ENCODE peak calls at places on chromosomes 12 and 14, in four cellular contexts. M, U, F and S are unnamed samples.

GRCh38 chr12:104704224-104704623 is 247.5 kb downstream of the CHST11 start:
- DNase-seq in U (no peak), M (no peak), F (no peak), S (no peak)

GRCh38 chr14:83300454-83301064 is 1766.9 kb upstream of the SEL1L start:
- DNase-seq in U (no peak), F (no peak), M (no peak), S (no peak)

GRCh38 chr12:108914031-108914630 is 34.2 kb downstream of the DAO start:
- DNase-seq in U (no peak), F (no peak), M (no peak), S (no peak)

GRCh38 chr14:69963966-69964365 is 84.8 kb downstream of the SMOC1 start:
- DNase-seq in U (no peak), F (no peak), M (no peak), S (no peak)

GRCh38 chr12:85866929-85867776 is 6.9 kb upstream of the NTS start:
- DNase-seq in M (no peak), U (no peak), F (peak), S (no peak)

GRCh38 chr12:38350342-38351181 is 34.0 kb downstream of the ALG10B start:
- DNase-seq in F (no peak), U (no peak), M (no peak), S (no peak)

GRCh38 chr12:15688202-15688736 is 100.9 kb downstream of the EPS8 start:
- DNase-seq in F (no peak), M (peak), U (peak), S (no peak)

GRCh38 chr12:50764116-50764860 is 387 bp downstream of the ATF1 start:
- DNase-seq in F (peak), M (peak), U (no peak), S (peak)

GRCh38 chr12:68367903-68368302 is 35.7 kb upstream of the MDM1 start:
- DNase-seq in M (no peak), F (no peak), U (no peak), S (no peak)

GRCh38 chr14:92994942-92995341 is 72.0 kb downstream of the CHGA start:
- DNase-seq in F (no peak), U (no peak), M (no peak), S (no peak)

GRCh38 chr12:93785262-93786010 is 108.3 kb downstream of the CRADD start:
- DNase-seq in F (peak), M (peak), U (peak), S (no peak)

DNA sequence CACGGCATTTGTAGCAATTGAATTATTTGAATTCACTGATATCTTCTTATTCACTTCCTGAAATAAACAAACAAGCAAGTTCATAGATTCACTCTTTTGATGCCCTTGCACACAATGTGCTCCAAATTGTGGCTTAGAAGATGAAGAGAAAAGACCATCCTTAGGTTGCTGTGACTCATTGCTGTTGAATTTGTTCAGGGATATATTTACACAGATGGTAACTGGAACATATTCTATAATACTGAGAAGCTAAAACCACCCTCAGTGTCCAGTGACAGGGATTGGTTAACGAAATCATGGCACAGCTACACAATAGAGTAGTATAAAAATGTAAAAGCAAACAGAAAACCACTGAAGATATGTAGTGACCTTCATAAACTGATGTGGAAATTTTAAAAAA is 3.1 kb downstream of the PRB4 start:
- DNase-seq in U (no peak), M (no peak), F (no peak), S (no peak)
- TF ChIP-seq CTCF in U (no peak), M (no peak), F (no peak), S (no peak)

GRCh38 chr14:64891173-64891838 is 11.6 kb upstream of the SPTB start:
- DNase-seq in F (no peak), M (no peak), U (no peak), S (no peak)

GRCh38 chr14:64889352-64889751 is 9.6 kb upstream of the SPTB start:
- DNase-seq in F (no peak), M (no peak), U (no peak), S (no peak)

GRCh38 chr14:64891839-64892375 is 12.2 kb upstream of the SPTB start:
- DNase-seq in U (no peak), F (no peak), M (no peak), S (no peak)
- TF ChIP-seq CTCF in U (no peak), F (peak), M (peak), S (peak)

DNA sequence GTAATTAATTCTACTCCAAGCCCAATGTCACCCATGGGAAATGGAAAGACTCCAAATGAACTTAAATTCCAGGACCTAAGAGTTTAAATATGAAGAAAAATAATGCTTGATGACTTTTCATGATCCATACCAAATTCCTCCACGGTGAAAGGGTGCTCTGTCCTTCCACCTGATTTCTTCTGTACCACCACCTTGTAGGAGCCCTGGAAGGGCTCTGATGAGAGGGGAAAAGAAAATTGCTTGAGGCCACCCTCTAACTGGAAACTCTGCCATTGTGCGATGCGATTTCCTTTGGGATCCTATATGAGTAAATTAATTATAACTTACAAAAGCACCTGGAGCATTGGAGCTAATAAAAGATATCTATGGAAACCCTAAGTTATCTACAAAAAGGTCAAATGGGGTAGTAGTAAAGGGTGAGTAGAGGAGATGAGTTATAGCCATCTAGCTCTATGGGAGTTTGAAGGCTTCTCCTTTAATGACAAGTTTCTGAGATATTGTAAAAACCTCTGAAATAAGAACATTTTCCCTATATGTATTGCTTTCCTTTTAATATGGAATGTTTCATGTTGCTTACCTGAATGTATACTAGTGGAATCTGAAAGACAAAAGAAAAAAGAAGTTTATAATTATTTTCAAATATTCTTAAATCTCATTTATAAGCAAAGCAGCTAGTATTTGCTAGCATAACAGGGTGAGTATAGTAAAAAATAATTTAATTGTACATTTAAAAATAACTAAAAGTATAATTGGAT is 5.8 kb downstream of the A2M start:
- DNase-seq in M (no peak), F (no peak), U (no peak), S (no peak)
- TF ChIP-seq CTCF in M (no peak), F (no peak), U (no peak), S (no peak)

GRCh38 chr14:99125113-99125512 is 146.9 kb downstream of the BCL11B start:
- DNase-seq in M (no peak), U (no peak), F (no peak), S (no peak)

GRCh38 chr14:99121027-99121875 is 150.7 kb downstream of the BCL11B start:
- DNase-seq in F (no peak), M (no peak), U (no peak), S (no peak)

GRCh38 chr14:99122521-99123125 is 149.4 kb downstream of the BCL11B start:
- DNase-seq in F (no peak), M (no peak), U (no peak), S (no peak)

GRCh38 chr14:99124482-99125104 is 147.4 kb downstream of the BCL11B start:
- DNase-seq in F (no peak), U (no peak), M (no peak), S (no peak)

GRCh38 chr14:99123208-99123870 is 148.7 kb downstream of the BCL11B start:
- DNase-seq in M (no peak), U (no peak), F (no peak), S (no peak)
- TF ChIP-seq CTCF in M (no peak), U (no peak), F (no peak), S (no peak)

DNA sequence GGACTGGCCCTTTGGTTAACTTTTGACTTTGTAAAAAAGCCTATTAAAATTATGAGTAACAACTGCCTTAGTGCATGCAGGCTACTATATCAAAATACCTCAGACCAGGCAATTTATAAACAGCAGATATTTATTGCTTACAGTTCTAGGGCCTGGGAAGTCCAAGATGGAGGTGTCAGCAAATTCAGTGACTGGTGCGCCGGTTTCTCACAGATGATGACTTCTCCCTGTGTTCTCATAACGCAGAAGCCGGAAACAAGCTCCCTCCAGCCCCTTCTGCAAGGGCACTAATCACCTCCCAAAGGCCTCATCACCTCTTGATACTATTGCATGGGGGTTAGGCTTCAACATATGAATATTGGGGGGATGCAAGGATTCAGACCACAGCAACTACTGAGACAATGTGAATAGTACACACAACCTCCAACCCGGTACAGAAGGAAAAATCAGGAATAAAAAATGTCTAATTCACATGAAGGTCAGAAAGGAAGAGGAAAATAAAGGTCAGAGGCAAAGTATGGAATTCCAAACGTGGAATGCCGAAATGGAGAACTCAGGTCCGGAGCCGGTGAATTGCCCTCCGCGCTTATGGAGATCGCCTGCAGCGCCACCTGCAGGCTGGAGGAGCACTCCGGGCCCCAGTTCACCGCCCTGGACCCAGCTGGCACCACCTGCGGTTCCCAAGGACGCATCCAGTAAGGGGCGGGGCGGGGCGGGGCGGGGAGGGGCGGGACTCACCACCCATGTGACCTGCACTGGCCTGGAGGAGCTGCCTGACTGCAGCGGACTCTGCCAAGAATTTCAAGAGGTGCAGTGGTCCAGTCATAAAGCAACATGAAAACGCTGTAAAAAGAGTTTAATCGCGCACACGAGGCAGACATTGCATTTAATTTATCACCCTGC is 203.4 kb downstream of the KIF26A start:
- DNase-seq in F (no peak), M (peak), U (peak), S (peak)
- TF ChIP-seq CTCF in F (no peak), M (peak), U (peak), S (peak)

GRCh38 chr12:72133497-72134055 is 138.6 kb upstream of the TRHDE start:
- DNase-seq in M (no peak), U (no peak), F (no peak), S (no peak)
- TF ChIP-seq CTCF in M (no peak), U (no peak), F (no peak), S (no peak)

GRCh38 chr12:120584343-120585149 is 3.3 kb upstream of the POP5 start:
- DNase-seq in M (peak), F (peak), U (peak), S (peak)
- TF ChIP-seq CTCF in M (no peak), F (peak), U (peak), S (no peak)

GRCh38 chr12:26113194-26113654 is 11.6 kb downstream of the BHLHE41 start:
- DNase-seq in M (no peak), U (no peak), F (no peak), S (peak)

GRCh38 chr12:26112232-26112631 is 12.6 kb downstream of the BHLHE41 start:
- DNase-seq in F (no peak), U (no peak), M (no peak), S (no peak)

GRCh38 chr12:26114720-26115406 is 10.0 kb downstream of the BHLHE41 start:
- DNase-seq in U (no peak), F (no peak), M (no peak), S (no peak)

GRCh38 chr12:26112703-26113147 is 12.1 kb downstream of the BHLHE41 start:
- DNase-seq in M (no peak), F (no peak), U (no peak), S (no peak)

DNA sequence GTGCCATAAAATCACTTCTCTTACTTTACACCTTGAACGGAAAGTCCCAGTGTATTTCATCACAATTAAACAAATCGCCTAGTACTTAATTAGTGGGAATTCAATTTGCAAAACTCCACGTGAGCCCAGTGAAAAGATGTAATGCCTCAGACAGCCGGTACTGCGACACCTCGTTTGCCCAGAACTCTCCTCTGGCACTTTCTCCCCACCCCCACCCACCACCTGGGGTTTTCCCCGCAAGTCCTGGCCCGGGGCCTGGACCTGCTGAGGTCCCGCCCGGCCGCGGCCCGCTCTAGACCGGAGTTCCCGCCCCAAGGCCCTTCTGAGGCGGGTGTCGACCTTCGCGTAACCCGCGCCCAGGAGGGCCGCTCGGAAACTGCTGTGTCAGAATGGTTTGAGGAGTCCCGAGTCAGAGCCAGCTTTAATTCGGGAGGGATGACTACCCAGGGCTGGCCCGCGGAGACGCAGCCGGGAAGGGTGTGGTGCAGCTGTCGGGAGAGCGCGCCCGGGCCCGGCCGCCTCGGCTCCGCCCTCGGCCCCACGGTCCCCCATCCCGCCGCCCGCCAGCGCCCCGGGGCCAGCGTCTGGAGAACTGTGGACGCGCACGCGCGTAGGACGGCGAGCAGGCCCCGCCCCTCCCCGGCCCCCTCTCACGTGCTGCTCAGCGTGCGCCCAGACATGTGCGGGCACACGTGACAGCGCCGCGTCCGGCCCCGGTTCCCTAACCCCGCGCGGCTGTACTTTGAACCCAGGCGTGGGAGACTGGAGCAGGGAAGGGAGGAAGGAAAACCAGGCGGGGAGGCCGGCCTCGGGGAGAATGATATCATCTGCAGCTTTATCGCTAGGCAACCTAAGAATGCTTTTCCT is 10.8 kb downstream of the BHLHE41 start:
- DNase-seq in M (peak), U (peak), F (peak), S (peak)
- TF ChIP-seq CTCF in M (no peak), U (peak), F (peak), S (no peak)

GRCh38 chr14:87187787-87188186 is 805.2 kb downstream of the GALC start:
- DNase-seq in F (no peak), U (no peak), M (no peak), S (no peak)

GRCh38 chr14:87181288-87181687 is 811.7 kb downstream of the GALC start:
- DNase-seq in F (no peak), U (no peak), M (no peak), S (no peak)

GRCh38 chr14:87184180-87184579 is 808.8 kb downstream of the GALC start:
- DNase-seq in U (no peak), M (no peak), F (no peak), S (no peak)

DNA sequence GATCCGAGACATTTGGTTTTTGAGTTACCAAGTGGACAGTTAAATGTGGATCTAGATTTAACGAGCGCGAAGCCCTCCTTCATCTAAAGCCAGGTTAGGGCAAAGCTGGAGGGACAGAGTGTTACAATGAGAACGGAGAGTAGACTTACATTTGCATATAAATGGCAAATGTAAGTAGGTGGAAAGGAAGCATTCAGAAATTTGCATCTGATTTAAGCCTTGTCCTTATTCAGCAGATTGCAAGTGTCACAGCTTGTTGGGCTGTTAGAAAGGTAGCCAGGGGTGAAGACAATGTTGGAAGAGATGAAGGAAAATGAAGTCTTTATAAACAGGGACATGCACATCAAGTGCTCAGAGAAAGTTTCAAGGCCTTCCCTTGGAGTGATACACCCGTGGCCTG is 806.2 kb downstream of the GALC start:
- DNase-seq in F (no peak), M (no peak), U (no peak), S (no peak)
- TF ChIP-seq CTCF in F (no peak), M (no peak), U (no peak), S (no peak)

DNA sequence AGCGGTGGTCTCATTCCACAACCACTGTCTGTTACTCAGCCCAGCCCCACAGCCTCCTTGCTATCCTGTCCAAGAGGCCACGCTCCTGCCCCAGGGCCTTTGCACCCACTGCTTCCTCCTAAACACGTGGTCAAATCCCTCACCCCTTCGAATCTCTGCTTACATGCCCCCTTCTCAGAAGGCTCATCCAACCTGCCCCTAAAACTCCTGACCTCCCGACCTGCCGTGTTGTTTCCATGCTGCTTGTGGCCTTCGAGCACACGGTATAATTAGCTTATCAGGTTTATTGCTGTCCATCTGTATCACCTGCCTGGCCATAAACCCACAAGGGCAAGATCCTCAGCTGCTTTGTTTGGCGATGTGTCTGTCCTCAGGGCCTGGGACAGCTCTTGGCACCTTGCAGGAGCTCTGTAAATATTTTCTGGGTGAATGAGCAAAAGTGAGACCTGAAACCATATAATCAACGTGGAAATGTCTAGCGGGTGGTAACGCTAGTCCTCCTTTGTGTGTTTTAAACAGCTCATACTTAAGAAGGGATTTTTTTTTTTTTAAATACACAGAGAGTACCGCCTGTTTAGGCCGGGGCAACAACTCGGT is 36.0 kb downstream of the SCARB1 start:
- DNase-seq in M (no peak), F (no peak), U (no peak), S (no peak)
- TF ChIP-seq CTCF in M (no peak), F (no peak), U (no peak), S (no peak)